ENCODE peak calls at places on chromosomes 5 and 9, in six cellular contexts. E is AG20443, S is stromal cell of bone marrow, C is T-helper 9 cell, R is Kasumi-1, M is GM23248. N is an unnamed sample.

GRCh38 chr9:27618066-27618465 is 44.8 kb upstream of the C9orf72 start:
- DNase-seq in C (no peak), S (no peak), E (no peak), M (no peak), R (no peak), N (no peak)

GRCh38 chr9:100086097-100086496 is 12.7 kb downstream of the ERP44 start:
- DNase-seq in S (no peak), C (no peak), M (no peak), R (no peak), E (no peak), N (no peak)

GRCh38 chr9:34653131-34653530 is 1.1 kb downstream of the IL11RA start:
- DNase-seq in S (no peak), R (no peak), E (peak), C (no peak), M (peak), N (no peak)

GRCh38 chr9:128724744-128725211 is 851 bp upstream of the ZDHHC12 start:
- DNase-seq in S (peak), E (peak), C (peak), M (peak), R (peak), N (peak)

GRCh38 chr5:167339205-167339604 is 952.2 kb upstream of the WWC1 start:
- DNase-seq in R (no peak), S (no peak), M (no peak), E (no peak), C (no peak), N (no peak)

GRCh38 chr5:60961685-60962084 is 16.7 kb downstream of the NDUFAF2 start:
- DNase-seq in S (peak), C (no peak), M (peak), E (no peak), R (peak), N (peak)

GRCh38 chr9:106799146-106799545 is 63.8 kb upstream of the ZNF462 start:
- DNase-seq in E (peak), S (peak), C (no peak), M (peak), R (no peak), N (peak)

GRCh38 chr5:113050606-113051391 is 74.2 kb downstream of the DCP2 start:
- DNase-seq in R (no peak), S (peak), C (no peak), E (peak), M (peak), N (no peak)

GRCh38 chr9:19136129-19136528 is 8.8 kb upstream of the PLIN2 start:
- DNase-seq in E (no peak), S (no peak), R (no peak), C (no peak), M (no peak), N (no peak)